ENCODE peak calls at places on chromosomes 1 and 21, in eight cellular contexts. G, D, Z, T, B, Y, Q and L are unnamed samples. For H3K4me1, the result is how much of the 10 kb centered on the place peaks cover.

GRCh38 chr21:33975548-33976081 is 60.0 kb upstream of the ATP5PO start:
- DNase-seq in G (no peak), D (no peak), Z (peak), T (no peak), B (no peak), Y (peak), Q (peak), L (peak)

GRCh38 chr1:238647877-238648276 is 738.5 kb upstream of the CHRM3 start:
- DNase-seq in G (no peak), D (peak), Z (peak), T (no peak), B (no peak), Y (peak), Q (peak), L (peak)

GRCh38 chr1:220296941-220297460 is 24.7 kb upstream of the RAB3GAP2 start:
- DNase-seq in G (no peak), D (no peak), Z (no peak), T (no peak), B (no peak), Y (no peak), Q (peak), L (no peak)

GRCh38 chr1:216830402-216830801 is 107.2 kb upstream of the ESRRG start:
- DNase-seq in G (no peak), D (no peak), Z (no peak), T (no peak), B (no peak), Y (no peak), Q (no peak), L (no peak)

GRCh38 chr1:180503274-180503862 is 991 bp upstream of the ACBD6 start:
- DNase-seq in G (no peak), D (no peak), Z (peak), T (no peak), B (no peak), Y (peak), Q (no peak), L (peak)

GRCh38 chr1:212234431-212235298 is 50.5 kb upstream of the PPP2R5A start:
- DNase-seq in G (peak), D (peak), Z (peak), T (no peak), B (no peak), Y (no peak), Q (peak), L (peak)

GRCh38 chr1:59232209-59232608 is 64.7 kb upstream of the FGGY start:
- DNase-seq in G (no peak), D (peak), Z (no peak), T (no peak), B (no peak), Y (no peak), Q (peak), L (no peak)

GRCh38 chr1:94144836-94145235 is 23.9 kb upstream of the ABCA4 start:
- DNase-seq in G (no peak), D (no peak), Z (no peak), T (no peak), B (no peak), Y (no peak), Q (no peak), L (no peak)

GRCh38 chr1:116290920-116291465 is 82.1 kb upstream of the ATP1A1 start:
- DNase-seq in G (no peak), D (no peak), Z (no peak), T (no peak), B (no peak), Y (no peak), Q (no peak), L (no peak)

GRCh38 chr21:35294231-35294898 is 245.3 kb upstream of the RUNX1 start:
- DNase-seq in G (no peak), D (no peak), Z (peak), T (no peak), B (no peak), Y (peak), Q (no peak), L (peak)

GRCh38 chr1:180185971-180186645 is 31.4 kb downstream of the QSOX1 start:
- DNase-seq in G (no peak), D (no peak), Z (no peak), T (no peak), B (no peak), Y (no peak), Q (no peak), L (no peak)

GRCh38 chr1:2042830-2043773 is 7.1 kb upstream of the PRKCZ start:
- DNase-seq in G (no peak), D (no peak), Z (peak), T (no peak), B (no peak), Y (no peak), Q (no peak), L (no peak)

GRCh38 chr1:216437603-216438002 is 14.4 kb upstream of the USH2A start:
- DNase-seq in G (no peak), D (no peak), Z (no peak), T (no peak), B (no peak), Y (no peak), Q (no peak), L (no peak)

GRCh38 chr1:219126267-219126862 is 47.3 kb upstream of the LYPLAL1 start:
- DNase-seq in G (no peak), D (no peak), Z (no peak), T (no peak), B (no peak), Y (no peak), Q (no peak), L (no peak)

GRCh38 chr1:198713081-198713480 is 74.2 kb downstream of the PTPRC start:
- DNase-seq in G (no peak), D (no peak), Z (peak), T (no peak), B (no peak), Y (no peak), Q (peak), L (no peak)

GRCh38 chr1:38671221-38671620 is 188.4 kb downstream of the RRAGC start:
- DNase-seq in G (no peak), D (no peak), Z (no peak), T (no peak), B (no peak), Y (no peak), Q (no peak), L (no peak)

DNA sequence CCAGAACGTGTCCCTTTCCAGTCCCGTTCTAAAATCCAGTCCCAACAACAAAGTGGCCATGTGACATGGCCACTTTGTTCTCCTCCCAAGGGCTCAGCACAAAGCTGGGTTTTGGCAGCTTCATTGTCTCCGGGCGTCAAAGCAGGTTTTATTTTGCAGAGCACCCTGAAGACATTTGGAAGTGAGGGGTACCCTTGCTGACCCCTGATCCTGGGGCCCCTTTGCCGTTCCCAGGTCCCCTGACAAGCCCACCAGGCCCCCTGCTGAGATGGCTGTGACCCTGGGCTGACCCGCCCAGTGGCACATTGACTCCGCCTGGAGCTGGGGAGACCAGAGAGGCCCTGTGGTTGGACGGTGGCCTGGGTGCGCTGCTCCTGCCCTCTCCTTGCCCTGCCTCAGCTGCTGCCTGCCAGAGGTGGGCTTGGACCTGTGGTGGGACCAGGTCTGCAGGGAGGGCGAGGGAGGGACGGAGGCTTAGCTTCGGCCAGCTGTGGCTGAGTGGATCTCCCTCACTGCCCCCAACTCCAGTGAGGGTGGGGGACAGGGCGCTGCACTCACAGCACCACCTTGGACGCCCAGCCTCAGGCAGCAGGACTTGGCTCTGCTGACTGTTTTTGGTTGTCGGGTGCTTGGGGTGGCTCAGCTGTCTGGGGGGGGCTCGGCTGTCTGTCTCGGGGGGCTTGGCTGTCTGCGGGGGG is 4.3 kb downstream of the PFKL start:
- DNase-seq in G (no peak), D (no peak), Z (no peak), T (no peak), B (no peak), Y (no peak), Q (no peak), L (no peak)
- H3K4me1 ChIP-seq in G (half or more), D (under half), Z (under half), T (under half), B (under half), Y (under half), Q (under half), L (under half)

DNA sequence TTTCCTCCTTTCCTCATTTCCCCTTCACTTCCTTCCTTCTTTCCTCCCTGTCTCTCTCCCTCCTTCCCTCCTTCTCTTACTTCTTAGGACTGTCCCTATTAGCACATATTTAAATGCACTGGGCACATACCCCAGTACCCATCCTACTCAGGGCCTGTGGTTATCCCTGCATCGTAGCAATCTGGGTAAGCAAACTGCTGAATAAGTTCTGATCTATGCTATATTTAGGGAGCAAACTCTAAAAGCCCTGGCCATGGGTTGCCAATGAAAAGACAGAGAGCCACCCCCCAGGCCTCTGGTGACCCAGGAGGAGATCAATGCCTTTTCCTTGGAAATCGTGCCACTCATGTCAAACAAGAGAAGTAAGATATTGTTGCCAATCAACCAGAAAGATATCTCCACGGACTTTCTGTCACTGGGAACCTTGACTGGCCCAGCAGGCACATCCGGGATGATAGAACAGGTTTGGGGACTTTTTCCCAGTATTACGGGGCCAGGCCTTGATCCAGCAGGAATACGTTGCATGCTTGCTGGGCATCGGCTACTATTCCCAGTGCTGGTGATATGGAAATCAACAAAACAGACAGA is 5.4 kb downstream of the FAM3B start:
- DNase-seq in G (no peak), D (no peak), Z (peak), T (no peak), B (no peak), Y (no peak), Q (no peak), L (no peak)
- H3K4me1 ChIP-seq in G (under half), D (under half), Z (under half), T (under half), B (under half), Y (under half), Q (under half), L (under half)

DNA sequence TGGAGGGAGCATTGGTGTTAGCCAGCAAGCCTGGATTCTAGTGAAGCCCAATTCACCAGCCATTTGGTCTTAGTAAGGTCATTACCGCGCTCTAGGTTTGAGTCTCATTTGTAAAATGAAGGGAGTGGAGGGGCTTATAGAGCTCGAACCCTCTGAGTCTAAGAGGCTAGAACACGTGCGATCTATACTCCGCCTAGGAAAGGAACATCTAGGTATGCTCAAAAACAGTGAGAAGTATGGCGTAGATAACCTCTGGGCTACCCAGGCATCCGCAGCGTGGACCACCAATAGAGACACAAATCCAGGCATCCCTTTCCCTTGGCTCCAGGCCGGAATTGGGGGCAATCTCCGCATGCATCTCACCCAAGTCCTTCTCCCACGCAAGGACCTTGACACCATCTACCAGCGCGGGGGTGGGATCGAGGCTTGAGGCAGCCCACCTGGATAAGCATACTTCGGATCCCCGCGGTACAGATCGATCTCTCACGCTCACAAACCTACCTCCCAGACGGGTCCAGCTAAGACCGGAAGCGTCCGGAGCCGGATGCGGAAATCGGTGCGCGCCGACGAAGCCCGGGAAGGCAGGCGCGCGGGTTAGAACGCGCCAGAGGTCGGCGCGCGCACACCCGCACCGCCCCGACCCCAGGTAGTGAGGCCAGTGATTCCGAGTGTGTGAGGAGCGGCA is at the start of gene METTL25B:
- DNase-seq in G (peak), D (peak), Z (peak), T (peak), B (peak), Y (peak), Q (peak), L (peak)
- H3K4me1 ChIP-seq in G (under half), D (under half), Z (under half), T (under half), B (under half), Y (under half), Q (under half), L (under half)

DNA sequence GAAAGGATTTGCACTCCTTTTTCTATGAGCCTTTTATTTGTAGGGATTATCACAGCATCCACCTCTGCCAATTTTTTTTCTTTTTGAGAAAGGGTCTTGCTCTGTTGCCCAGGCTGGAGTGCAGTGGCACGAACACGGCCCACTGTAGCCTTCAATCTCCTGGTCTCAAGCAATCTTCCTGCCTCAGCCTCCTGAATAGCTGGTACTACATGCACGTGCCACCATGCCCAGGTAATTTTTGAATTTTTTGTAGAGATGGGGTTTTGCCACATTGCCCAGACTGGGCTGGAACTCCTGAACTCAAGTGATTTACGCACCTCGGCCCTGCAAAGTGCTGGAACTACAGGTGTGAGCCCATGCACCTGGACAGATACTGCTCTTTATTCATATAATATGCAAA is 2.1 kb downstream of the SAMSN1 start:
- DNase-seq in G (no peak), D (no peak), Z (no peak), T (no peak), B (no peak), Y (no peak), Q (no peak), L (no peak)
- H3K4me1 ChIP-seq in G (under half), D (under half), Z (under half), T (under half), B (under half), Y (under half), Q (under half), L (under half)

DNA sequence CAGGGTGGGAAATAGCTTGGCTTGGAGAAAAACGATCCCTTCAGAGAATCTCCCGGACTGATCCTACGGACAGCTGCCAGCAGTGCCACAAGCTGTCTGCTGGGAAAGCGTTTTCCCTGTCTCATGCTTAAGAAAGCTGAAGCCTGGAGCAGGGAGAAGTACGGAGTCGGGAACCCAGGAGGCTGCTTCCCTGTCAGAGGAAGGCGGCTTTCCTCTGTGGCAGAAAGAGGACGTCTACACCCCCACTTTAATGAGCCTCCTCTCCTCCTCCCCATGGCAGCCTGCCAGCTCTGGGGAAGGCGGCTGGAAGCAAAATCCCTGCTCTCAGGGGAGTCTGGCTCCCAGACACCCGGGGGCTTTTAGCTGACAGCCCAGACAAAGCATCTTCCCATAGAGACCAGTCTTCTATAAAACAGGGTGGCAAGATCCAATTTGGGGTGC is 7.3 kb downstream of the KIF21B start:
- DNase-seq in G (no peak), D (peak), Z (peak), T (peak), B (peak), Y (no peak), Q (peak), L (no peak)
- H3K4me1 ChIP-seq in G (under half), D (under half), Z (under half), T (under half), B (under half), Y (under half), Q (under half), L (under half)

DNA sequence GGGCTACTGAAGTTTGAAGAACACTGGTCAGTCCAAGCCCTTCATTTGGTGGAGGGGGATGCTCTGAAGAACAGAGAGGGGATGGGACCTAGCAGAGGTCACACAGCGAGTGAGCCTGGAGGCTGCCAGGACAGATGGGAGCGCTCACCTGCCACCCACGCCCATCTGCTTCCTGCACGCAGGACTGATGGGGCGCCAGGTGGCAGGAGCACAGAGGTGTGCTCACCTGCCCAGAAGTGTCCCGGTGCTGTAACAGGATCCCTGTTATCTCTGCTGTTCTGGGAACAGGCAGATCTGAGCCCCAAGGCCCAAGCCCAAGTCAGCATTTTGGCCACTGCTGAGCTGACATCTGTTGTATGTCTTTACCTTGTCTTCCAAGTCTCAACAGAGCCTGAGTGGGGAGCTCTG is 40.5 kb downstream of the EPHB2 start:
- DNase-seq in G (no peak), D (peak), Z (peak), T (no peak), B (no peak), Y (no peak), Q (no peak), L (no peak)
- H3K4me1 ChIP-seq in G (under half), D (under half), Z (under half), T (under half), B (under half), Y (under half), Q (under half), L (under half)

DNA sequence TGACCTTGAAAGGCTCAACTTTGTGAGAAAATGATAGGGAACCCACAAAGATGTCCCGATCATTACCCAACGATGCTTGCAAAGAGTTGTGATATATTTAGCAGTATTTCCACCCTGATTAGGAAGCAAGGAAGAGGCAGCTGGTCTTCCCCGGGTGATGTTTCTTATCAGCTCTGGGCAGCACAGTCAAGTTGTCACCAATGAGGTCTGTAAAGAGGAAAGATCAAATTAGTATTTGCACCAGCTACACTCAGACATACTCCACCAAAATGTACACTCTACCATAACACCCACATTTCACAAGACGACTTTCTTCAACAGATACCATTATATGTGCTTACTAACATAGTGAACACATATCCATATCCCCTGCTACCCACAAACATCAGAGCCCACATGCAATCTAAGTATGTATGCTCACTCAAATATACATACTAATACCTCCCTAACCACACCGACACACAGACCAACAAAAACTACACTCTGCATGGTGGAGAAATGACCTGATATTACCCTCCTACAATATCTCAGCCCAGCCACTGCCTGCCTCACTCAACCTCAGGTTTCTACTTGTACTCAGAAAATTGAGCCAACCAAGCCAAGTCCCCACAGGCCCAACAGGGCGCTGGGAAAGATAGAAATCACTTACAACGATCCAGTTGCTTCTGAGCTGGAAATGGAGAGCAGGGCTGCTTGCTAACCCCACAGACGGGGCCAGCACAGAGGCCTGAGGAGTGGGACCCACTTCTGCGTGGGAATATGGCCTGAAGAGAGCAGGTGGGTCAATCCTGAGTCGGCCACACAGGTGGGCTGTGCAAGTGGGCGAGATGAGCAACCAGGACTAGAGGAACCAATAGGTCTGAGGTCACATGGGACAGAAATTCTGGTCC is 4.6 kb upstream of the BTG2 start:
- DNase-seq in G (no peak), D (no peak), Z (no peak), T (no peak), B (peak), Y (no peak), Q (no peak), L (no peak)
- H3K4me1 ChIP-seq in G (under half), D (under half), Z (under half), T (under half), B (under half), Y (under half), Q (under half), L (under half)

DNA sequence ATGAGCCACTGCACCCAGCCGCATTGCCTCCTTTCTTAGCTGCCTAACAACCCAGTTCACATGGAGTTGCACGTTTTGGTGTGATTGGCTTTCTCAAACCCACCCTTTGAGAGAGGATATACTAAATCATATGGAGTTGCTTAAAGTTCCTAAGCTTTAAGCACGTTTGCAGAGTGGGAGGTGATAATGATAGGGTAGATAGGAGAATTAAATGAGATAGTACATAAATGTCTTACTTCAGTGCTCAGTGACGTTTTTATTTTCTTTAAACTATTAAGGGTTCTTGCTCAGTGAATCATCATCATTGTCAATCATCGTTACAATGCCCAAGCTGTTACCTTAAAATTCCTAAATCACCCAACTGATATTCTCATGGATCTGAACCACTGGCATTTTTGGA is 2.9 kb upstream of the SH3D21 start:
- DNase-seq in G (no peak), D (no peak), Z (no peak), T (no peak), B (no peak), Y (no peak), Q (no peak), L (no peak)
- H3K4me1 ChIP-seq in G (under half), D (under half), Z (under half), T (under half), B (under half), Y (under half), Q (under half), L (under half)